ENCODE peak calls at places on chromosomes 3 and 15, in five cellular contexts. One of them, this sample, is unnamed.

GRCh38 chr15:31004220-31004733 is 12.8 kb upstream of the MTMR10 start:
- DNase-seq in HuH-7.5: no peak
- DNase-seq in occipital lobe: no peak
- DNase-seq in A549: no peak
- DNase-seq in thoracic aorta: no peak
- DNase-seq in this sample: no peak

GRCh38 chr3:29764603-29765254 is 483.9 kb downstream of the RBMS3 start:
- DNase-seq in HuH-7.5: no peak
- DNase-seq in occipital lobe: no peak
- DNase-seq in A549: peak
- DNase-seq in thoracic aorta: no peak
- DNase-seq in this sample: peak

GRCh38 chr15:58568157-58568571 is 136.4 kb downstream of the LIPC start:
- DNase-seq in HuH-7.5: no peak
- DNase-seq in occipital lobe: no peak
- DNase-seq in A549: no peak
- DNase-seq in thoracic aorta: no peak
- DNase-seq in this sample: no peak

GRCh38 chr3:59698091-59698490 is 648.3 kb upstream of the CFAP20DC start:
- DNase-seq in HuH-7.5: no peak
- DNase-seq in occipital lobe: no peak
- DNase-seq in A549: no peak
- DNase-seq in thoracic aorta: no peak
- DNase-seq in this sample: no peak

GRCh38 chr3:52053307-52054304 is 2.8 kb downstream of the DUSP7 start:
- DNase-seq in HuH-7.5: no peak
- DNase-seq in occipital lobe: peak
- DNase-seq in A549: no peak
- DNase-seq in thoracic aorta: no peak
- DNase-seq in this sample: peak

GRCh38 chr3:132315851-132316250 is 1.4 kb upstream of the ACP3 start:
- DNase-seq in HuH-7.5: no peak
- DNase-seq in occipital lobe: no peak
- DNase-seq in A549: no peak
- DNase-seq in thoracic aorta: no peak
- DNase-seq in this sample: no peak

GRCh38 chr3:37603722-37604121 is 258.0 kb upstream of the CTDSPL start:
- DNase-seq in HuH-7.5: no peak
- DNase-seq in occipital lobe: no peak
- DNase-seq in A549: peak
- DNase-seq in thoracic aorta: no peak
- DNase-seq in this sample: no peak

GRCh38 chr3:56825579-56826438 is 24.1 kb upstream of the ARHGEF3 start:
- DNase-seq in HuH-7.5: no peak
- DNase-seq in occipital lobe: no peak
- DNase-seq in A549: no peak
- DNase-seq in thoracic aorta: no peak
- DNase-seq in this sample: peak

GRCh38 chr3:169668957-169669681 is 5.6 kb upstream of the MECOM start:
- DNase-seq in HuH-7.5: peak
- DNase-seq in occipital lobe: peak
- DNase-seq in A549: peak
- DNase-seq in thoracic aorta: peak
- DNase-seq in this sample: peak

GRCh38 chr3:101017048-101017447 is 23.8 kb upstream of the ABI3BP start:
- DNase-seq in HuH-7.5: no peak
- DNase-seq in occipital lobe: no peak
- DNase-seq in A549: no peak
- DNase-seq in thoracic aorta: no peak
- DNase-seq in this sample: no peak

GRCh38 chr15:36947035-36947719 is 153.2 kb downstream of the MEIS2 start:
- DNase-seq in HuH-7.5: no peak
- DNase-seq in occipital lobe: no peak
- DNase-seq in A549: no peak
- DNase-seq in thoracic aorta: no peak
- DNase-seq in this sample: no peak

GRCh38 chr3:142613491-142613890 is 17.3 kb downstream of the PLS1 start:
- DNase-seq in HuH-7.5: no peak
- DNase-seq in occipital lobe: no peak
- DNase-seq in A549: peak
- DNase-seq in thoracic aorta: no peak
- DNase-seq in this sample: no peak

GRCh38 chr3:10248984-10249748 is 907 bp downstream of the TATDN2 start:
- DNase-seq in HuH-7.5: peak
- DNase-seq in occipital lobe: no peak
- DNase-seq in A549: peak
- DNase-seq in thoracic aorta: no peak
- DNase-seq in this sample: peak

GRCh38 chr3:60142009-60142408 is 1092.2 kb upstream of the CFAP20DC start:
- DNase-seq in HuH-7.5: no peak
- DNase-seq in occipital lobe: no peak
- DNase-seq in A549: no peak
- DNase-seq in thoracic aorta: no peak
- DNase-seq in this sample: no peak

GRCh38 chr3:115164374-115165221 is 17.5 kb upstream of the ZBTB20 start:
- DNase-seq in HuH-7.5: no peak
- DNase-seq in occipital lobe: no peak
- DNase-seq in A549: no peak
- DNase-seq in thoracic aorta: no peak
- DNase-seq in this sample: no peak

GRCh38 chr15:68788265-68788624 is 32.5 kb downstream of the ANP32A start:
- DNase-seq in HuH-7.5: no peak
- DNase-seq in occipital lobe: no peak
- DNase-seq in A549: no peak
- DNase-seq in thoracic aorta: no peak
- DNase-seq in this sample: no peak

GRCh38 chr15:62469874-62470688 is 305.0 kb upstream of the C2CD4B start:
- DNase-seq in HuH-7.5: no peak
- DNase-seq in occipital lobe: no peak
- DNase-seq in A549: no peak
- DNase-seq in thoracic aorta: peak
- DNase-seq in this sample: peak

GRCh38 chr3:52385157-52385556 is 59.7 kb downstream of the SEMA3G start:
- DNase-seq in HuH-7.5: peak
- DNase-seq in occipital lobe: no peak
- DNase-seq in A549: peak
- DNase-seq in thoracic aorta: no peak
- DNase-seq in this sample: peak

GRCh38 chr15:97998307-97999071 is 38.0 kb downstream of the ARRDC4 start:
- DNase-seq in HuH-7.5: no peak
- DNase-seq in occipital lobe: no peak
- DNase-seq in A549: no peak
- DNase-seq in thoracic aorta: no peak
- DNase-seq in this sample: no peak

GRCh38 chr15:89936051-89936792 is 23.5 kb upstream of the ARPIN start:
- DNase-seq in HuH-7.5: no peak
- DNase-seq in occipital lobe: no peak
- DNase-seq in A549: no peak
- DNase-seq in thoracic aorta: no peak
- DNase-seq in this sample: no peak

GRCh38 chr3:46435327-46435726 is 28.3 kb downstream of the CCRL2 start:
- DNase-seq in HuH-7.5: no peak
- DNase-seq in occipital lobe: no peak
- DNase-seq in A549: no peak
- DNase-seq in thoracic aorta: no peak
- DNase-seq in this sample: no peak

GRCh38 chr3:129650256-129650872 is 43.9 kb upstream of the PLXND1 start:
- DNase-seq in HuH-7.5: no peak
- DNase-seq in occipital lobe: peak
- DNase-seq in A549: peak
- DNase-seq in thoracic aorta: peak
- DNase-seq in this sample: peak

GRCh38 chr3:142251951-142252350 is 26.6 kb upstream of the GK5 start:
- DNase-seq in HuH-7.5: no peak
- DNase-seq in occipital lobe: no peak
- DNase-seq in A549: no peak
- DNase-seq in thoracic aorta: no peak
- DNase-seq in this sample: no peak

GRCh38 chr3:137767146-137768020 is 3.3 kb downstream of the SOX14 start:
- DNase-seq in HuH-7.5: no peak
- DNase-seq in occipital lobe: no peak
- DNase-seq in A549: no peak
- DNase-seq in thoracic aorta: no peak
- DNase-seq in this sample: no peak

GRCh38 chr3:13273604-13274105 is 146.5 kb downstream of the NUP210 start:
- DNase-seq in HuH-7.5: no peak
- DNase-seq in occipital lobe: no peak
- DNase-seq in A549: no peak
- DNase-seq in thoracic aorta: no peak
- DNase-seq in this sample: no peak

GRCh38 chr15:81480645-81481053 is 106.6 kb upstream of the TMC3 start:
- DNase-seq in HuH-7.5: no peak
- DNase-seq in occipital lobe: peak
- DNase-seq in A549: peak
- DNase-seq in thoracic aorta: no peak
- DNase-seq in this sample: peak